ENCODE peak calls at places on chromosomes 16 and 17, in four cellular contexts. U is K562, F is HepG2, B is H1. L is an unnamed sample.

GRCh38 chr16:72532896-72533295 is 360.9 kb upstream of the PMFBP1 start:
- DNase-seq in B (no peak), U (no peak), F (no peak), L (no peak)

GRCh38 chr16:83581082-83581481 is 226.7 kb upstream of the HSBP1 start:
- DNase-seq in F (no peak), U (no peak), B (no peak), L (no peak)

GRCh38 chr17:7809086-7809790 is 24.8 kb upstream of the KDM6B start:
- DNase-seq in U (no peak), B (no peak), F (no peak), L (no peak)

GRCh38 chr16:1102921-1103648 is 7.0 kb upstream of the C1QTNF8 start:
- DNase-seq in F (no peak), U (peak), B (peak), L (no peak)

GRCh38 chr16:50742521-50743150 is 750 bp downstream of the CYLD start:
- DNase-seq in F (no peak), U (peak), B (peak), L (no peak)

GRCh38 chr16:84048306-84048705 is 5.7 kb upstream of the SLC38A8 start:
- DNase-seq in B (peak), U (peak), F (peak), L (no peak)

GRCh38 chr17:36859701-36860100 is 77.6 kb upstream of the LHX1 start:
- DNase-seq in B (no peak), F (no peak), U (no peak), L (no peak)

GRCh38 chr16:66588981-66589713 is 9.9 kb downstream of the CMTM2 start:
- DNase-seq in B (peak), F (peak), U (peak), L (peak)

GRCh38 chr17:21036361-21036881 is 6.4 kb downstream of the USP22 start:
- DNase-seq in U (no peak), B (no peak), F (no peak), L (no peak)

GRCh38 chr17:49823614-49824013 is 24.3 kb downstream of the TAC4 start:
- DNase-seq in B (no peak), F (no peak), U (no peak), L (no peak)

GRCh38 chr17:80996422-80997305 is 5.0 kb downstream of the CHMP6 start:
- DNase-seq in F (no peak), B (no peak), U (peak), L (no peak)

GRCh38 chr17:80999224-81000088 is 7.8 kb downstream of the CHMP6 start:
- DNase-seq in B (no peak), F (no peak), U (peak), L (no peak)

GRCh38 chr17:81000089-81000630 is 8.5 kb downstream of the CHMP6 start:
- DNase-seq in B (no peak), F (no peak), U (peak), L (no peak)

GRCh38 chr17:80997471-80998387 is 6.1 kb downstream of the CHMP6 start:
- DNase-seq in F (no peak), U (peak), B (no peak), L (no peak)

DNA sequence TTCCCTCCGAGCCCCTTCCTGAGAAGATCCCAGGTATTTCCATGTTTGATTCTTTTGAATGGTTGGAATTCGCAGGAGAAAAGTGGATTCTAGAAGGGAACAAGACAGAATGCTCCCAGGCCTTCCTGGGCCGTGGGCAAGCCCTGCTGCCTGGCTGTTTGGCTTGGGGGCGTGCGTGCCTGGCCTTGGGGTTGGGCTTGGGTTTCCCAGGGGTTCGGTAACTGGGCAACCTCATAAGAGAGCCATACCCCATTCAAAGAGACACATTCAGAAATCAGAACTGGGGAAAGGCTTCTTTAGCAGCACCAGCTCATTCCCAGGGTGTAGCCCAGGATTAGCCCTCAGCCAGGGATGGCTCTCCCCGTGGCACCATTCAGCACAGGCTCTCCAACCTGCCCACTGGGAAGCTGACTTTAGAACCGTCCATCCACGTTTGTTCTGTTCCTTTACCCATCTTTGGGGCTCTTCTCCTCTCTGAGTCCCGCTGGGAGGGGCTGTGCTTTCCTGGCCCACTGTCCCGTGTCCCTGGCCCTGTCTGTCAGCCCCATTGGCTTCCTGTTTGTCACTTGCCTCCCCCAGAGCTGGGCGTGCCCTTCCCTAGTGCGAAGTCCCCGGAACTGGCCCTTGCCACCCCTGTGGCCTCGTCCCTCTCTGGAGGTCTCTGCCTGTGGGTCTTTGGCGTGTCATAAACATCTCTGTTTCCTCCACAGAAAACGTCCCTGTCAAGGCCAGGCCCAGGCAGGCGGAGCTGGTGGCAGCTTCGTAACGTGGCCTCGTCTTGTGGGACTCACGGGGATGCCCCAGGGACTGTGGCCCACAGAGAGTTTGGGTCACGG is 7.0 kb downstream of the CHMP6 start:
- DNase-seq in U (peak), F (no peak), B (no peak), L (no peak)
- TF ChIP-seq RNF2 in U (no peak), F (no peak), B (no peak), L (no peak)

GRCh38 chr16:29943846-29944669 is 17.8 kb upstream of the TMEM219 start:
- DNase-seq in F (peak), U (peak), B (no peak), L (peak)
- TF ChIP-seq RNF2 in F (no peak), U (peak), B (no peak), L (no peak)

DNA sequence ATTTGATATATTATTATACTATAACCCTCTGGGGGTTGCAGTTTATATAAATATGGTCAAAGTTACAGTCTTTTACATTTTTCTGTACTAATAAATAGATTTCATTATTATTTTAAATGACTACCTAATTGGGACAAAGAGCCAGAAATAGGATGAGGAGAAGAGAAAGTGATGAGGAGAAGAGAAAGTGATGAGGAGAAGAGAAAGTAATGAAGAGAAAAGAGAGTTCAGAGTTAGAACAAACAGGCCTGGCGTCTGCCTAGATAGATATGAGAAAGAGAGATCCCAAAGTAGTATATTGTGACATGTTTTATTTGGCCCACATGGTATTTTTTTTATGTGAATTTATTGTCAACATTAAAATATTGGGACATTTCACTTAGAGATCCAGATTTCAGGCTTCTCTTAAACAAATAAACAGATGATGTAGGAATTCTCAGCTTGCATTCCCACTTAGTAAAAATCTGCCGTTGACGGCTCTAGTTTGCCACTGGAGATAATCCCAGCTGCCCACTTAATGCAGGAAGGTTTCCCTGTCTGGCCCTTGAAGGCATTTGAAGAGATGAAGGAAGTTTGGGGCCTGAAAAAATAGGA is 210.7 kb downstream of the STX8 start:
- DNase-seq in U (no peak), B (no peak), F (no peak), L (no peak)
- TF ChIP-seq RNF2 in U (no peak), B (no peak), F (no peak), L (no peak)

GRCh38 chr17:75031972-75032895 is 14.5 kb downstream of the ATP5PD start:
- DNase-seq in B (peak), F (peak), U (peak), L (peak)

GRCh38 chr17:75030161-75030560 is 16.6 kb downstream of the ATP5PD start:
- DNase-seq in U (no peak), B (no peak), F (no peak), L (no peak)

GRCh38 chr17:75034236-75034908 is 12.4 kb downstream of the ATP5PD start:
- DNase-seq in U (peak), B (peak), F (peak), L (peak)

GRCh38 chr17:75033346-75034235 is 13.2 kb downstream of the ATP5PD start:
- DNase-seq in U (peak), B (peak), F (peak), L (peak)

DNA sequence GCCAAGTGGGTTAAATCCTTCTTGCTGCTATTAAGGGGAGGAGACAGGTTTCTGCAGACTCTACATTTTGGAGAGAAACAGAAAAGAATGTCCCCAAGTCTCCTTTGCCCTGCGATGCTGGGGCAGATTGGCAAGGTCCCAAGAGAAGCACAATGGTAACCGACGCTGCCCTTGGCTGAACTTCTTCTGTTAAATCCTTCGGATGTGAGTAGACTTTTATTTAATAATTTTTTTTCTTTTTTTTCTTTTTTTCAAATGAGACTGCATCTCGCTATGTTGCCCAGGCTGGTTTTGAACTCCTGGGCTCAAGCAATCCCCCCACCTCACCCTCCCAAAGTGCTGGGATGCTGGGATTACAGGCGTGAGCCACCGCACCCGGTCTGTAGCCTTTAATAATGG is 13.9 kb downstream of the ATP5PD start:
- DNase-seq in F (no peak), B (no peak), U (no peak), L (peak)
- TF ChIP-seq RNF2 in F (no peak), B (no peak), U (no peak), L (no peak)

GRCh38 chr16:31258366-31258765 is 1.4 kb upstream of the ITGAM start:
- DNase-seq in F (no peak), U (no peak), B (no peak), L (no peak)
- TF ChIP-seq RNF2 in F (no peak), U (no peak), B (no peak), L (no peak)

GRCh38 chr17:40793800-40794199 is 6.0 kb downstream of the KRT28 start:
- DNase-seq in B (no peak), F (no peak), U (no peak), L (no peak)

GRCh38 chr17:40791808-40792436 is 7.8 kb downstream of the KRT28 start:
- DNase-seq in B (no peak), F (peak), U (peak), L (peak)

GRCh38 chr17:40795019-40795667 is 4.6 kb downstream of the KRT28 start:
- DNase-seq in U (no peak), F (no peak), B (no peak), L (no peak)

GRCh38 chr17:40796846-40797245 is 2.9 kb downstream of the KRT28 start:
- DNase-seq in F (no peak), B (no peak), U (no peak), L (no peak)

GRCh38 chr17:40794466-40794865 is 5.3 kb downstream of the KRT28 start:
- DNase-seq in F (no peak), U (no peak), B (no peak), L (no peak)
- TF ChIP-seq RNF2 in F (no peak), U (no peak), B (no peak), L (no peak)

L was measured in A549.